ENCODE peak calls at places on chromosome 19, in five cellular contexts. One of them, this sample, is unnamed.

GRCh38 chr19:41366089-41366488 is 2.1 kb upstream of the B9D2 start:
- DNase-seq in H1: no peak
- DNase-seq in K562: peak; percentile 60
- DNase-seq in GM12878: no peak
- DNase-seq in HepG2: no peak
- DNase-seq in this sample: no peak

GRCh38 chr19:16325161-16325527 is 518 bp downstream of the KLF2 start:
- DNase-seq in H1: peak; percentile 71
- DNase-seq in K562: peak; percentile 55
- DNase-seq in GM12878: no peak
- DNase-seq in HepG2: no peak
- DNase-seq in this sample: peak; percentile 54

GRCh38 chr19:10805758-10806247 is 30.2 kb downstream of the TMED1 start:
- DNase-seq in H1: no peak
- DNase-seq in K562: no peak
- DNase-seq in GM12878: no peak
- DNase-seq in HepG2: no peak
- DNase-seq in this sample: no peak

GRCh38 chr19:10036601-10037071 is 23.4 kb downstream of the RDH8 start:
- DNase-seq in H1: no peak
- DNase-seq in K562: no peak
- DNase-seq in GM12878: no peak
- DNase-seq in HepG2: peak; percentile 73
- DNase-seq in this sample: no peak

GRCh38 chr19:18606281-18607221 is at the start of gene CRLF1:
- DNase-seq in H1: no peak
- DNase-seq in K562: no peak
- DNase-seq in GM12878: no peak
- DNase-seq in HepG2: peak; percentile 39
- DNase-seq in this sample: no peak

GRCh38 chr19:58350001-58350801 is 3.1 kb downstream of the A1BG start:
- DNase-seq in H1: no peak
- DNase-seq in K562: no peak
- DNase-seq in GM12878: no peak
- DNase-seq in HepG2: no peak
- DNase-seq in this sample: no peak

GRCh38 chr19:51702103-51702753 is 9.1 kb downstream of the SPACA6 start:
- DNase-seq in H1: peak; percentile 96
- DNase-seq in K562: peak; percentile 90
- DNase-seq in GM12878: no peak
- DNase-seq in HepG2: no peak
- DNase-seq in this sample: peak; percentile 96

GRCh38 chr19:19285723-19286122 is 12.6 kb upstream of the TM6SF2 start:
- DNase-seq in H1: no peak
- DNase-seq in K562: peak; percentile 18
- DNase-seq in GM12878: no peak
- DNase-seq in HepG2: no peak
- DNase-seq in this sample: no peak

GRCh38 chr19:13978306-13978705 is 26.0 kb downstream of the DCAF15 start:
- DNase-seq in H1: peak; percentile 98
- DNase-seq in K562: peak; percentile 39
- DNase-seq in GM12878: no peak
- DNase-seq in HepG2: no peak
- DNase-seq in this sample: peak; percentile 99

GRCh38 chr19:38057954-38058690 is 151.1 kb downstream of the SIPA1L3 start:
- DNase-seq in H1: no peak
- DNase-seq in K562: no peak
- DNase-seq in GM12878: no peak
- DNase-seq in HepG2: peak; percentile 58
- DNase-seq in this sample: no peak

GRCh38 chr19:39144487-39145071 is 19.0 kb downstream of the PAK4 start:
- DNase-seq in H1: no peak
- DNase-seq in K562: no peak
- DNase-seq in GM12878: no peak
- DNase-seq in HepG2: no peak
- DNase-seq in this sample: no peak

GRCh38 chr19:17766543-17767131 is 15.4 kb downstream of the FCHO1 start:
- DNase-seq in H1: peak; percentile 94
- DNase-seq in K562: peak; percentile 63
- DNase-seq in GM12878: no peak
- DNase-seq in HepG2: peak; percentile 89
- DNase-seq in this sample: peak; percentile 94

GRCh38 chr19:19140476-19140875 is 2.2 kb upstream of the TMEM161A start:
- DNase-seq in H1: no peak
- DNase-seq in K562: no peak
- DNase-seq in GM12878: no peak
- DNase-seq in HepG2: no peak
- DNase-seq in this sample: no peak

GRCh38 chr19:34265221-34265650 is 10.9 kb downstream of the GARRE1 start:
- DNase-seq in H1: no peak
- DNase-seq in K562: no peak
- DNase-seq in GM12878: no peak
- DNase-seq in HepG2: no peak
- DNase-seq in this sample: no peak

GRCh38 chr19:2213799-2214198 is 22.3 kb downstream of the PLEKHJ1 start:
- DNase-seq in H1: no peak
- DNase-seq in K562: no peak
- DNase-seq in GM12878: no peak
- DNase-seq in HepG2: no peak
- DNase-seq in this sample: no peak

GRCh38 chr19:58350871-58351557 is 2.3 kb downstream of the A1BG start:
- DNase-seq in H1: no peak
- DNase-seq in K562: no peak
- DNase-seq in GM12878: no peak
- DNase-seq in HepG2: no peak
- DNase-seq in this sample: no peak

DNA sequence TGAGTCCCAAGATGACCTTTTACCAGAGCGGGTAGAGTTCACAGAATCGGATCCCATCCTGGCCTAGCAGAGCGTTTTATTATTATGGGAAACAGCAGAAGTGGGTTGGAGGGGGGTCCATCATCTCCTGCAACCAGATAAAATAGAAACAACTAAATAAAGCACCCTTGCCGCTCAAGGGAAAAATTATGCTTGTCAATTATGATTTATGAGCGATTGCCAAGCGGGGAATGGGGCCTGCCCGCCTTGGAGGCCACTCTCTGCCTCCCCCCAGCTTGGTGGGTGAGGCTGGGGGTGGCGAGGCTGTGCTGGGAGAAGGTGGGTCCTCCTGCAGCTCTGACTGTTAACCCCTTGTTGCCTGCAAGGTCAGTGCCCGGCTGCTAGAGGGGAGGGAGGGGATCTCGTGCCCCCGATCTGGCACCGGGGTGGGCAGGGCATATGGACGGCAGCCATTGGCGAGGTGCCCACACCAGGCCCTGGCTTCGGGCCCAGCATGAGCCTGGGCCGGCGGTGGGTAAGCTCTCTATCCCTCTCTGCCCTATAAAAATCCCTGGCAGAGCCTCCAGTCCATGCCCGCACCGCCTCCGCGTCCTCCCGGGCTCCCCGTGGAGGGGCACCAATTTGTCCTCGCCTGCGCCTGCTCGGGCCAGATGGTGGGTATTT is 129.1 kb downstream of the URI1 start:
- DNase-seq in H1: no peak
- DNase-seq in K562: no peak
- DNase-seq in GM12878: no peak
- DNase-seq in HepG2: no peak
- DNase-seq in this sample: no peak
- TF ChIP-seq ATF2 in H1: no peak
- TF ChIP-seq ATF2 in K562: no peak
- TF ChIP-seq ATF2 in GM12878: no peak
- TF ChIP-seq ATF2 in HepG2: no peak
- TF ChIP-seq ATF2 in this sample: no peak

GRCh38 chr19:4233282-4233853 is 4.0 kb downstream of the EBI3 start:
- DNase-seq in H1: peak; percentile 98
- DNase-seq in K562: peak; percentile 82
- DNase-seq in GM12878: no peak
- DNase-seq in HepG2: peak; percentile 45
- DNase-seq in this sample: peak; percentile 84
- TF ChIP-seq ATF2 in H1: no peak
- TF ChIP-seq ATF2 in K562: no peak
- TF ChIP-seq ATF2 in GM12878: no peak
- TF ChIP-seq ATF2 in HepG2: no peak
- TF ChIP-seq ATF2 in this sample: no peak

GRCh38 chr19:49224856-49225255 is 67.3 kb downstream of the TRPM4 start:
- DNase-seq in H1: peak; percentile 78
- DNase-seq in K562: peak; percentile 73
- DNase-seq in GM12878: no peak
- DNase-seq in HepG2: peak; percentile 55
- DNase-seq in this sample: peak; percentile 79
- TF ChIP-seq ATF2 in H1: no peak
- TF ChIP-seq ATF2 in K562: no peak
- TF ChIP-seq ATF2 in GM12878: no peak
- TF ChIP-seq ATF2 in HepG2: no peak
- TF ChIP-seq ATF2 in this sample: no peak

GRCh38 chr19:49116544-49116943 is 2.4 kb downstream of the LIN7B start:
- DNase-seq in H1: no peak
- DNase-seq in K562: peak; percentile 57
- DNase-seq in GM12878: no peak
- DNase-seq in HepG2: no peak
- DNase-seq in this sample: no peak
- TF ChIP-seq ATF2 in H1: no peak
- TF ChIP-seq ATF2 in K562: no peak
- TF ChIP-seq ATF2 in GM12878: no peak
- TF ChIP-seq ATF2 in HepG2: no peak
- TF ChIP-seq ATF2 in this sample: no peak

GRCh38 chr19:49451430-49452181 is at the start of gene PIH1D1:
- DNase-seq in H1: peak; percentile 93
- DNase-seq in K562: peak; percentile 99
- DNase-seq in GM12878: peak; percentile 99
- DNase-seq in HepG2: peak; percentile 99
- DNase-seq in this sample: peak; percentile 96

GRCh38 chr19:49450405-49450804 is 1.2 kb downstream of the PIH1D1 start:
- DNase-seq in H1: no peak
- DNase-seq in K562: no peak
- DNase-seq in GM12878: no peak
- DNase-seq in HepG2: no peak
- DNase-seq in this sample: no peak

GRCh38 chr19:49448432-49448786 is 3.2 kb downstream of the PIH1D1 start:
- DNase-seq in H1: no peak
- DNase-seq in K562: no peak
- DNase-seq in GM12878: no peak
- DNase-seq in HepG2: no peak
- DNase-seq in this sample: no peak

GRCh38 chr19:49445997-49446396 is 4.7 kb upstream of the SLC17A7 start:
- DNase-seq in H1: no peak
- DNase-seq in K562: no peak
- DNase-seq in GM12878: no peak
- DNase-seq in HepG2: no peak
- DNase-seq in this sample: no peak

GRCh38 chr19:49447485-49448431 is 3.9 kb downstream of the PIH1D1 start:
- DNase-seq in H1: peak; percentile 92
- DNase-seq in K562: peak; percentile 76
- DNase-seq in GM12878: no peak
- DNase-seq in HepG2: no peak
- DNase-seq in this sample: peak; percentile 91
- TF ChIP-seq ATF2 in H1: no peak
- TF ChIP-seq ATF2 in K562: no peak
- TF ChIP-seq ATF2 in GM12878: no peak
- TF ChIP-seq ATF2 in HepG2: no peak
- TF ChIP-seq ATF2 in this sample: no peak

GRCh38 chr19:45362291-45362690 is 8.1 kb downstream of the ERCC2 start:
- DNase-seq in H1: no peak
- DNase-seq in K562: no peak
- DNase-seq in GM12878: no peak
- DNase-seq in HepG2: no peak
- DNase-seq in this sample: no peak
- TF ChIP-seq ATF2 in H1: no peak
- TF ChIP-seq ATF2 in K562: no peak
- TF ChIP-seq ATF2 in GM12878: no peak
- TF ChIP-seq ATF2 in HepG2: no peak
- TF ChIP-seq ATF2 in this sample: no peak